ENCODE peak calls at places on chromosomes 6 and 20, in four cellular contexts. O is HT1080; P is effector memory CD8-positive, alpha-beta T cell; S is pons. F is an unnamed sample.
A peak's percentile ranks its signal among the peaks of the same experiment; 100 is the strongest.

GRCh38 chr6:166597711-166598440 is 11.4 kb upstream of the RAMACL start:
- DNase-seq in P (no peak), S (peak; percentile 82), O (no peak), F (no peak)

GRCh38 chr20:36063916-36064660 is 90.5 kb upstream of the EPB41L1 start:
- DNase-seq in O (no peak), S (no peak), P (no peak), F (no peak)

GRCh38 chr20:20732641-20733040 is 20.2 kb upstream of the RALGAPA2 start:
- DNase-seq in O (no peak), P (no peak), S (no peak), F (peak; percentile 55)

GRCh38 chr20:37727247-37727956 is 33.6 kb downstream of the CTNNBL1 start:
- DNase-seq in O (no peak), P (no peak), S (peak; percentile 86), F (no peak)

GRCh38 chr6:85298553-85298952 is 151.3 kb upstream of the NT5E start:
- DNase-seq in P (no peak), S (no peak), O (no peak), F (peak; percentile 48)

GRCh38 chr6:156865019-156865629 is 87.9 kb downstream of the ARID1B start:
- DNase-seq in S (no peak), O (no peak), P (no peak), F (no peak)

GRCh38 chr6:105137388-105137787 is 42.4 kb downstream of the POPDC3 start:
- DNase-seq in O (no peak), P (no peak), S (peak; percentile 24), F (no peak)

GRCh38 chr6:15299430-15300131 is 53.7 kb downstream of the JARID2 start:
- DNase-seq in O (peak; percentile 41), P (peak; percentile 34), S (no peak), F (no peak)

GRCh38 chr20:20463933-20464374 is 96.0 kb downstream of the INSM1 start:
- DNase-seq in P (no peak), S (peak; percentile 83), O (no peak), F (no peak)

GRCh38 chr6:13848553-13849150 is 34.3 kb upstream of the MCUR1 start:
- DNase-seq in P (no peak), O (no peak), S (no peak), F (no peak)

GRCh38 chr20:48275325-48275724 is 490.0 kb upstream of the SULF2 start:
- DNase-seq in O (no peak), P (no peak), S (no peak), F (no peak)

GRCh38 chr6:46062312-46062711 is 46.7 kb upstream of the CLIC5 start:
- DNase-seq in S (no peak), P (no peak), O (peak; percentile 1), F (peak; percentile 83)

GRCh38 chr6:28922841-28923317 is 906 bp downstream of the TRIM27 start:
- DNase-seq in O (peak; percentile 48), S (no peak), P (peak; percentile 11), F (peak; percentile 39)

GRCh38 chr6:157715766-157716171 is 107.3 kb upstream of the SNX9 start:
- DNase-seq in P (no peak), S (no peak), O (peak; percentile 24), F (peak; percentile 72)

GRCh38 chr6:52130440-52130839 is 43.0 kb upstream of the PKHD1 start:
- DNase-seq in P (no peak), S (no peak), O (no peak), F (peak; percentile 8)

GRCh38 chr6:37204014-37204751 is 34.2 kb downstream of the PIM1 start:
- DNase-seq in S (no peak), P (no peak), O (peak; percentile 61), F (peak; percentile 70)

GRCh38 chr6:136351518-136352106 is 62.0 kb upstream of the BCLAF1 start:
- DNase-seq in S (no peak), O (no peak), P (no peak), F (no peak)

GRCh38 chr6:127520061-127520460 is 926 bp upstream of the MTCL3 start:
- DNase-seq in P (no peak), S (no peak), O (no peak), F (no peak)

GRCh38 chr20:38726849-38727601 is 2.7 kb downstream of the SLC32A1 start:
- DNase-seq in S (no peak), P (peak; percentile 41), O (no peak), F (no peak)

GRCh38 chr6:53741417-53741816 is 53.4 kb upstream of the LRRC1 start:
- DNase-seq in S (no peak), O (no peak), P (no peak), F (no peak)

GRCh38 chr6:34237316-34237721 is 646 bp downstream of the HMGA1 start:
- DNase-seq in S (no peak), P (no peak), O (no peak), F (no peak)

GRCh38 chr20:35318502-35319157 is 26.4 kb upstream of the FAM83C start:
- DNase-seq in P (no peak), O (peak; percentile 97), S (no peak), F (peak; percentile 99)

GRCh38 chr6:64254558-64254957 is 619.0 kb downstream of the PHF3 start:
- DNase-seq in S (no peak), P (no peak), O (no peak), F (peak; percentile 89)

GRCh38 chr20:40714916-40715315 is 25.9 kb upstream of the MAFB start:
- DNase-seq in P (no peak), O (no peak), S (no peak), F (no peak)

GRCh38 chr20:39939241-39939865 is 749.7 kb downstream of the MAFB start:
- DNase-seq in S (no peak), P (no peak), O (no peak), F (no peak)

GRCh38 chr6:108008363-108008762 is 50.4 kb upstream of the SEC63 start:
- DNase-seq in P (no peak), O (no peak), S (no peak), F (no peak)

F was measured in bronchial epithelial cell.